ENCODE peak calls at places on chromosomes 2 and 18, in seven cellular contexts. J is heart right ventricle, S is aorta, P is fibroblast of lung, R is esophagus muscularis mucosa, O is AG04450, Y is A673. K is an unnamed sample.

GRCh38 chr2:121324601-121325000 is 39.6 kb upstream of the TFCP2L1 start:
- DNase-seq in Y (no peak), S (no peak), J (no peak), R (no peak), O (no peak), P (no peak), K (no peak)

GRCh38 chr2:228180126-228181097 is 1.1 kb downstream of the SPHKAP start:
- DNase-seq in O (no peak), J (peak; percentile 41), P (no peak), Y (peak; percentile 96), S (no peak), R (no peak), K (no peak)

GRCh38 chr2:238408615-238409340 is 17.9 kb upstream of the ASB1 start:
- DNase-seq in J (no peak), P (no peak), S (no peak), O (no peak), R (no peak), Y (no peak), K (no peak)

GRCh38 chr18:37457337-37457736 is 108.3 kb downstream of the CELF4 start:
- DNase-seq in Y (no peak), R (no peak), P (no peak), O (no peak), S (no peak), J (no peak), K (no peak)

GRCh38 chr2:174593574-174594203 is 3.9 kb downstream of the WIPF1 start:
- DNase-seq in Y (peak; percentile 90), R (no peak), O (no peak), S (no peak), P (peak; percentile 91), J (peak; percentile 42), K (peak; percentile 78)

GRCh38 chr2:128362889-128363228 is 44.2 kb upstream of the HS6ST1 start:
- DNase-seq in Y (peak; percentile 57), S (peak; percentile 81), O (peak; percentile 51), J (no peak), R (no peak), P (peak; percentile 89), K (peak; percentile 98)

GRCh38 chr2:39743170-39743851 is 35.7 kb downstream of the THUMPD2 start:
- DNase-seq in O (no peak), P (peak; percentile 74), S (no peak), J (no peak), R (no peak), Y (peak; percentile 87), K (no peak)

GRCh38 chr2:167827352-167828097 is 419.9 kb downstream of the STK39 start:
- DNase-seq in Y (no peak), J (no peak), S (no peak), P (no peak), O (no peak), R (no peak), K (no peak)

GRCh38 chr18:80159713-80160636 is 50.9 kb downstream of the ADNP2 start:
- DNase-seq in P (no peak), S (no peak), R (no peak), Y (no peak), O (no peak), J (no peak), K (no peak)

GRCh38 chr2:51027442-51027841 is 4.5 kb downstream of the NRXN1 start:
- DNase-seq in O (no peak), P (no peak), J (no peak), S (no peak), R (no peak), Y (no peak), K (no peak)

GRCh38 chr2:223260681-223261080 is 208.7 kb downstream of the KCNE4 start:
- DNase-seq in S (no peak), J (no peak), Y (peak; percentile 48), P (peak; percentile 62), R (no peak), O (no peak), K (no peak)

GRCh38 chr2:46300406-46300832 is 3.2 kb downstream of the EPAS1 start:
- DNase-seq in Y (no peak), R (no peak), J (no peak), O (no peak), S (no peak), P (no peak), K (no peak)

GRCh38 chr18:48913201-48913600 is 37.6 kb downstream of the SMAD7 start:
- DNase-seq in S (no peak), Y (no peak), O (no peak), J (no peak), P (no peak), R (no peak), K (no peak)

GRCh38 chr2:16249269-16250055 is 309.1 kb downstream of the MYCN start:
- DNase-seq in Y (no peak), R (no peak), S (no peak), J (no peak), O (no peak), P (no peak), K (no peak)

GRCh38 chr2:69531186-69531585 is 94.0 kb upstream of the NFU1 start:
- DNase-seq in Y (no peak), J (no peak), R (no peak), O (no peak), P (no peak), S (no peak), K (no peak)

GRCh38 chr2:69538249-69538648 is 101.0 kb upstream of the NFU1 start:
- DNase-seq in J (no peak), O (no peak), R (no peak), P (no peak), Y (no peak), S (no peak), K (no peak)

GRCh38 chr2:69539549-69539908 is 102.3 kb upstream of the NFU1 start:
- DNase-seq in S (no peak), J (no peak), R (no peak), P (no peak), Y (no peak), O (no peak), K (no peak)

GRCh38 chr2:69538872-69539548 is 101.8 kb upstream of the NFU1 start:
- DNase-seq in R (no peak), J (no peak), P (peak; percentile 7), O (no peak), Y (no peak), S (no peak), K (no peak)

DNA sequence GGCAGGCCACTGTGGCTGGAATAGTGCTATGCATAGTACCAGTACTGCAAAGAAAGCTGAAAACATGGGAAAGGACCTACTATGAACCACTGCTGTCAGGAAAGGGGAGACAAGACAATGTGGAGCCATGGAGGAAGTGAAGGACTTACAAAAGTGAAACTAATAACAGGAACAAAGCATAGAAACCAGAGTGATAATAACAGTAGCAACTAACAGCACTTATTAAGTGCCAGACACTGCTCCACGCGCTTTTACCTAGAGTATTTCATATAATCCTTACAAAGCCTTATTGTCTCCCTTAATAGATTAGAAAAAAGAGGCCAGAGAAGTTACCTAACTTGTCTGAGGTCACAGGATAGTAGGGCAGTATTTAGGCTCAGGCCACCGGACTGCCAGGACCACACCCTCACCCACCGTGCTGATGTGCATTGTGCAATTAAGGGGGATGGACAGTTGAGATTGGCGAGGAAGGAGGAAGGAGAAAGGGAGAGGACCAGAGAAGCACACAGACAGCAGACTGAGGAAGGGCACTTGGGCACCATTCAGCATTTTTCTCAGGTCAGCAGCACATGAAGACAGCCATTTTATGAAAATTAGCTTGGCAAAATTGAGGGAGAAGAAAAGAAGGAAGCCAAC is 98.6 kb upstream of the NFU1 start:
- DNase-seq in J (no peak), Y (no peak), S (no peak), P (no peak), R (no peak), O (no peak), K (no peak)
- H3K9me3 ChIP-seq in J (no peaks in the 10 kb centered on the region), Y (peaks cover 3% of the 10 kb centered on the region), S (no peaks in the 10 kb centered on the region), P (no peaks in the 10 kb centered on the region), R (no peaks in the 10 kb centered on the region), O (no peaks in the 10 kb centered on the region), K (no peaks in the 10 kb centered on the region)

GRCh38 chr18:14922031-14922430 is 174.1 kb downstream of the ANKRD30B start:
- DNase-seq in R (peak; percentile 45), O (no peak), J (no peak), P (no peak), S (no peak), Y (no peak), K (peak; percentile 12)
- H3K9me3 ChIP-seq in R (no peaks in the 10 kb centered on the region), O (peaks cover 52% of the 10 kb centered on the region), J (no peaks in the 10 kb centered on the region), P (no peaks in the 10 kb centered on the region), S (no peaks in the 10 kb centered on the region), Y (peaks cover 13% of the 10 kb centered on the region), K (peaks cover 15% of the 10 kb centered on the region)

GRCh38 chr2:41495050-41495449 is 552.8 kb upstream of the PKDCC start:
- DNase-seq in J (no peak), O (no peak), S (no peak), Y (no peak), R (no peak), P (no peak), K (no peak)
- H3K9me3 ChIP-seq in J (peaks cover 25% of the 10 kb centered on the region), O (peaks cover 21% of the 10 kb centered on the region), S (peaks cover 8% of the 10 kb centered on the region), Y (peaks cover 34% of the 10 kb centered on the region), R (peaks cover 7% of the 10 kb centered on the region), P (no peaks in the 10 kb centered on the region), K (peaks cover 18% of the 10 kb centered on the region)

DNA sequence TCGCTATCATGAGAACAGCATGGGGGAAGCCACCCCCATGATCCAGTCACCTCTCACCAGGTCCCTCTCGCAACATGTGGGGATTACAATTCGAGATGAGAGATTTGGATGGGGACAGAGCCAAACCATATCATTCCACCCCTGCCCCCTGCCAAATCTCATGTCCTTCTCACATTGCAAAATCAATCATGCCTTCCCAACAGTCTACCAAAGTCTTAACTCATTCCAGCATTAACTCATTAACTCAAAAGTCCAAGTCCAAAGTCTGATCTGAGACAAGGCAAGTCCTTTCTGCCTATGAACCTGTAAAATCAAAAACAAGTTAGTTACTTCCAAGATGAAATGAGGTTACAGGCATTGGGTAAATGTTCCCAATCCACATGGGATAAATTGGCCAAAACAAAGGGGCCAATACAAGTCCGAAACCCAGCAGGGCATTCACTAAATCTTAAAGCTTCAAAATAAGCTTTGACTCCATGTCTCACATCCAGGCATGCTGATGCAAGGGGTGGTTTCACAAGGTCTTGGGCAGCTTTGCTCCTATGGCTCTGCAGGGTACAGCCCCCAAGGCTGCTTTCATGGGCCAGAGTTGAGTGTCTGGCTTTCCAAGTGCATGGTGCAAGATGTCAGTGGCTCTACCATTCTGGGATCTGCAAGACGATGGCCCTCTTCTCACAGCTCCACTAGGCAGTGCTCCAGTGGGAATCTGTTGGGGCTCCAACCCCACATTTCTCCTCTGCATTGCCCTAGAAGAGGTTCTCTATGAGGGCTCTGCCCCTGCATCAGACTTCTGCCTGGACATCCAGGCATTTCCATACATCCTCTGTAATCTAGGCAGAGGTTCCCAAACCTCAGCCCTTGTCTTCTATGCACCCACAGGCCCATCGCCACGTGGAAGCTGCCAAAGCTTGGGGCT is 14.8 kb downstream of the TAF1B start:
- DNase-seq in Y (no peak), S (no peak), J (no peak), P (no peak), R (no peak), O (no peak), K (no peak)
- H3K9me3 ChIP-seq in Y (peaks cover 39% of the 10 kb centered on the region), S (no peaks in the 10 kb centered on the region), J (peaks cover 5% of the 10 kb centered on the region), P (no peaks in the 10 kb centered on the region), R (no peaks in the 10 kb centered on the region), O (peaks cover 28% of the 10 kb centered on the region), K (peaks cover 29% of the 10 kb centered on the region)

GRCh38 chr2:229220254-229220653 is 50.8 kb downstream of the PID1 start:
- DNase-seq in J (no peak), S (no peak), R (no peak), O (no peak), Y (no peak), P (no peak), K (no peak)
- H3K9me3 ChIP-seq in J (no peaks in the 10 kb centered on the region), S (no peaks in the 10 kb centered on the region), R (no peaks in the 10 kb centered on the region), O (no peaks in the 10 kb centered on the region), Y (no peaks in the 10 kb centered on the region), P (no peaks in the 10 kb centered on the region), K (peaks cover 2% of the 10 kb centered on the region)